ENCODE peak calls at places on chromosomes 6 and 20, in eight cellular contexts. E is T-helper 2 cell; D is body of pancreas; P is stimulated activated naive B cell treated with anti-CD40 and anti-IgM and Interleukin-4, amounts not matched to agents 10 μg/mL and 1 μg/mL and 100 μg/mL, for 72 hours; Q is posterior cingulate gyrus; I is Kasumi-1; T is activated naive CD4-positive, alpha-beta T cell; F is stimulated activated CD4-positive, alpha-beta T cell treated with anti-CD3 and anti-CD28 coated beads, Interleukin-2, amount 100 ng/mL, for 4 hours. S is an unnamed sample.

GRCh38 chr6:148272084-148272483 is 70.6 kb upstream of the SASH1 start:
- DNase-seq in Q (no peak), P (no peak), I (no peak), T (no peak), E (no peak), D (no peak), F (no peak), S (no peak)

GRCh38 chr20:31578448-31579138 is 26.5 kb upstream of the ID1 start:
- DNase-seq in F (no peak), I (no peak), Q (no peak), D (no peak), E (no peak), T (no peak), P (no peak), S (no peak)

GRCh38 chr20:43959079-43959919 is 44.6 kb downstream of the TOX2 start:
- DNase-seq in P (no peak), D (peak; percentile 49), F (no peak), E (no peak), I (no peak), Q (no peak), T (no peak), S (no peak)

GRCh38 chr20:44336086-44336485 is 757 bp upstream of the R3HDML start:
- DNase-seq in T (no peak), Q (no peak), I (no peak), E (no peak), F (no peak), P (no peak), D (no peak), S (no peak)

GRCh38 chr6:90610291-90610670 is 23.4 kb upstream of the MAP3K7 start:
- DNase-seq in D (no peak), I (no peak), P (no peak), T (no peak), E (no peak), Q (no peak), F (no peak), S (no peak)

GRCh38 chr20:17735206-17735804 is 35.5 kb downstream of the BANF2 start:
- DNase-seq in I (no peak), E (no peak), D (peak; percentile 38), P (no peak), T (no peak), Q (no peak), F (no peak), S (no peak)

GRCh38 chr6:36758516-36759176 is 61.0 kb downstream of the RAB44 start:
- DNase-seq in D (peak; percentile 67), P (no peak), Q (no peak), T (no peak), F (no peak), I (no peak), E (no peak), S (no peak)

GRCh38 chr6:7413151-7413823 is 23.7 kb downstream of the RIOK1 start:
- DNase-seq in I (no peak), E (no peak), T (no peak), F (no peak), Q (no peak), D (no peak), P (no peak), S (no peak)

GRCh38 chr6:52162940-52163908 is 23.0 kb upstream of the IL17A start:
- DNase-seq in P (no peak), T (no peak), D (no peak), I (peak; percentile 69), F (no peak), Q (no peak), E (no peak), S (no peak)

GRCh38 chr20:63952210-63952535 is 4.0 kb downstream of the UCKL1 start:
- DNase-seq in F (no peak), E (no peak), D (no peak), Q (no peak), I (no peak), P (no peak), T (no peak), S (no peak)

GRCh38 chr6:56887086-56887485 is 67.8 kb upstream of the BEND6 start:
- DNase-seq in T (no peak), I (no peak), Q (no peak), D (no peak), E (no peak), P (no peak), F (no peak), S (no peak)

GRCh38 chr6:116005508-116005855 is 55.2 kb downstream of the FRK start:
- DNase-seq in E (no peak), P (no peak), I (no peak), D (no peak), Q (no peak), F (no peak), T (no peak), S (no peak)

GRCh38 chr6:88870728-88871330 is 92.6 kb downstream of the RNGTT start:
- DNase-seq in E (peak; percentile 6), P (no peak), F (peak; percentile 13), I (peak; percentile 65), D (peak; percentile 13), T (no peak), Q (no peak), S (no peak)

GRCh38 chr6:65081713-65082210 is 625.3 kb downstream of the EYS start:
- DNase-seq in T (no peak), Q (no peak), D (no peak), F (no peak), P (no peak), I (no peak), E (no peak), S (no peak)

GRCh38 chr20:38447931-38448675 is 13.0 kb upstream of the SNHG17 start:
- DNase-seq in F (no peak), I (no peak), T (no peak), D (no peak), P (peak; percentile 60), E (no peak), Q (no peak), S (no peak)

GRCh38 chr6:37493047-37493995 is 6.4 kb downstream of the CCDC167 start:
- DNase-seq in E (no peak), D (peak; percentile 52), I (no peak), T (no peak), P (no peak), Q (no peak), F (no peak), S (peak; percentile 27)

GRCh38 chr6:89050155-89050554 is 30.4 kb upstream of the PNRC1 start:
- DNase-seq in F (no peak), E (no peak), P (no peak), D (peak; percentile 44), I (no peak), T (no peak), Q (no peak), S (no peak)

GRCh38 chr6:44837741-44838140 is 450.2 kb downstream of the CDC5L start:
- DNase-seq in E (no peak), D (no peak), F (no peak), Q (no peak), T (no peak), P (no peak), I (no peak), S (no peak)

GRCh38 chr6:12331951-12332749 is 42.0 kb downstream of the EDN1 start:
- DNase-seq in I (peak; percentile 61), T (no peak), Q (no peak), E (no peak), F (no peak), P (no peak), D (peak; percentile 80), S (no peak)

S was measured in dorsolateral prefrontal cortex.